ENCODE peak calls at places on chromosome 5, in eight cellular contexts. S is tibial nerve, Q is foreskin fibroblast, J is HL-60, Y is Caco-2, A is fibroblast of the aortic adventitia, T is astrocyte of the spinal cord, V is colonic mucosa. E is an unnamed sample.

GRCh38 chr5:53008751-53009150 is 19.6 kb downstream of the ITGA2 start:
- DNase-seq in S (no peak), Q (peak), J (no peak), Y (no peak), A (no peak), T (peak), V (no peak), E (no peak)

GRCh38 chr5:96219580-96220281 is 213.3 kb downstream of the PCSK1 start:
- DNase-seq in S (no peak), Q (peak), J (no peak), Y (no peak), A (peak), T (peak), V (no peak), E (peak)

GRCh38 chr5:180548563-180548962 is 42.7 kb downstream of the SCGB3A1 start:
- DNase-seq in S (no peak), Q (no peak), J (no peak), Y (no peak), A (no peak), T (no peak), V (no peak), E (no peak)

GRCh38 chr5:16178745-16179372 is 732 bp downstream of the MARCHF11 start:
- DNase-seq in S (peak), Q (peak), J (peak), Y (peak), A (peak), T (peak), V (peak), E (peak)

GRCh38 chr5:91382530-91383026 is 539 bp downstream of the ARRDC3 start:
- DNase-seq in S (no peak), Q (peak), J (peak), Y (no peak), A (peak), T (peak), V (peak), E (no peak)

GRCh38 chr5:177524941-177525655 is 8.3 kb upstream of the DDX41 start:
- DNase-seq in S (no peak), Q (no peak), J (no peak), Y (peak), A (no peak), T (no peak), V (no peak), E (no peak)

GRCh38 chr5:142506756-142507155 is 179.1 kb downstream of the FGF1 start:
- DNase-seq in S (no peak), Q (peak), J (no peak), Y (no peak), A (peak), T (no peak), V (no peak), E (no peak)

GRCh38 chr5:55633574-55634203 is 78.4 kb downstream of the SLC38A9 start:
- DNase-seq in S (no peak), Q (peak), J (no peak), Y (no peak), A (peak), T (peak), V (peak), E (no peak)

GRCh38 chr5:102554728-102555127 is 55.9 kb upstream of the SLCO6A1 start:
- DNase-seq in S (no peak), Q (no peak), J (no peak), Y (no peak), A (no peak), T (peak), V (no peak), E (no peak)

GRCh38 chr5:14250094-14250777 is 107.1 kb downstream of the TRIO start:
- DNase-seq in S (peak), Q (peak), J (peak), Y (peak), A (peak), T (peak), V (peak), E (peak)

GRCh38 chr5:116778015-116778414 is 203.4 kb upstream of the SEMA6A start:
- DNase-seq in S (no peak), Q (no peak), J (no peak), Y (no peak), A (no peak), T (peak), V (no peak), E (no peak)

GRCh38 chr5:133807348-133807747 is 161.1 kb downstream of the C5orf15 start:
- DNase-seq in S (no peak), Q (no peak), J (no peak), Y (no peak), A (no peak), T (no peak), V (no peak), E (no peak)

GRCh38 chr5:73290242-73290641 is 117.2 kb downstream of the TMEM174 start:
- DNase-seq in S (no peak), Q (no peak), J (no peak), Y (no peak), A (no peak), T (no peak), V (no peak), E (no peak)

GRCh38 chr5:177349762-177350161 is 1.7 kb downstream of the LMAN2 start:
- DNase-seq in S (no peak), Q (no peak), J (no peak), Y (no peak), A (no peak), T (no peak), V (no peak), E (no peak)

GRCh38 chr5:90386099-90386710 is 23.4 kb downstream of the CETN3 start:
- DNase-seq in S (no peak), Q (peak), J (no peak), Y (no peak), A (peak), T (peak), V (no peak), E (no peak)

GRCh38 chr5:140336388-140336787 is 10.0 kb downstream of the HBEGF start:
- DNase-seq in S (no peak), Q (peak), J (no peak), Y (no peak), A (no peak), T (no peak), V (no peak), E (no peak)

GRCh38 chr5:104299998-104300706 is 737.6 kb upstream of the NUDT12 start:
- DNase-seq in S (no peak), Q (no peak), J (no peak), Y (no peak), A (no peak), T (no peak), V (no peak), E (no peak)

GRCh38 chr5:81924467-81924866 is 47.4 kb upstream of the ATG10 start:
- DNase-seq in S (no peak), Q (no peak), J (no peak), Y (no peak), A (no peak), T (no peak), V (no peak), E (no peak)

GRCh38 chr5:79962580-79963222 is 28.4 kb downstream of the MTX3 start:
- DNase-seq in S (no peak), Q (peak), J (no peak), Y (no peak), A (no peak), T (peak), V (no peak), E (no peak)

GRCh38 chr5:92749943-92750342 is 831.1 kb downstream of the NR2F1-AS1 start:
- DNase-seq in S (no peak), Q (peak), J (no peak), Y (peak), A (peak), T (peak), V (no peak), E (no peak)

GRCh38 chr5:175823731-175824525 is 47.5 kb upstream of the CPLX2 start:
- DNase-seq in S (no peak), Q (no peak), J (no peak), Y (no peak), A (no peak), T (no peak), V (no peak), E (no peak)

GRCh38 chr5:149731617-149732400 is 1.7 kb downstream of the PPARGC1B start:
- DNase-seq in S (peak), Q (peak), J (peak), Y (peak), A (peak), T (peak), V (peak), E (peak)

GRCh38 chr5:122499617-122500016 is 187.6 kb downstream of the SNCAIP start:
- DNase-seq in S (no peak), Q (no peak), J (no peak), Y (no peak), A (peak), T (no peak), V (no peak), E (no peak)

GRCh38 chr5:122501087-122501435 is 189.0 kb downstream of the SNCAIP start:
- DNase-seq in S (no peak), Q (peak), J (no peak), Y (no peak), A (peak), T (no peak), V (no peak), E (no peak)

GRCh38 chr5:122493776-122494518 is 181.9 kb downstream of the SNCAIP start:
- DNase-seq in S (no peak), Q (no peak), J (no peak), Y (no peak), A (no peak), T (no peak), V (no peak), E (no peak)

GRCh38 chr5:122500245-122501086 is 188.4 kb downstream of the SNCAIP start:
- DNase-seq in S (no peak), Q (peak), J (no peak), Y (peak), A (peak), T (peak), V (no peak), E (peak)

DNA sequence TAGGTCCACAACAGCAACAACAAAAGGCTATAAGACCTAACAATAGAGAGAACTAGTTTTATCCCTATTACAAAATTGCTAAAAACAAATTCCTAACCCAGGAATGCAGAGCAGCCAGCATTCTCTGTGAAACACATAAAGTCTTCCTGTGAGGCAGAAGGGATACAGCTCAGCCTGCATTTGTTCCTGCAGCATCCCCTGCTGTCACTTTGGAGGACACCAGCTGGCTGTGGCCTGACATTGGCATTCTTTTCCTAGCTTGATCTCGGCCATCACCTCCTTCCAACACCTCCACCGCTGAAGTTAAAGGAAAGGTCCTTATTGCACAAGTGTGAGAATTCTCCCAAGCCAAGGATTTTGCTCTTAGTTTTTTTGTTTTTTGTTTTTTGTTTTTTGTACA is 186.1 kb downstream of the SNCAIP start:
- DNase-seq in S (no peak), Q (peak), J (no peak), Y (peak), A (no peak), T (no peak), V (no peak), E (no peak)
- TF ChIP-seq CTCF in S (no peak), Q (peak), J (no peak), Y (peak), A (peak), T (peak), V (no peak), E (peak)

GRCh38 chr5:161847896-161848510 is at the start of gene GABRA1:
- DNase-seq in S (no peak), Q (no peak), J (no peak), Y (no peak), A (no peak), T (no peak), V (no peak), E (no peak)
- H3K4me3 ChIP-seq in S (no peak), Q (no peak), J (no peak), Y (no peak), A (no peak), T (peak), V (no peak), E (no peak)

DNA sequence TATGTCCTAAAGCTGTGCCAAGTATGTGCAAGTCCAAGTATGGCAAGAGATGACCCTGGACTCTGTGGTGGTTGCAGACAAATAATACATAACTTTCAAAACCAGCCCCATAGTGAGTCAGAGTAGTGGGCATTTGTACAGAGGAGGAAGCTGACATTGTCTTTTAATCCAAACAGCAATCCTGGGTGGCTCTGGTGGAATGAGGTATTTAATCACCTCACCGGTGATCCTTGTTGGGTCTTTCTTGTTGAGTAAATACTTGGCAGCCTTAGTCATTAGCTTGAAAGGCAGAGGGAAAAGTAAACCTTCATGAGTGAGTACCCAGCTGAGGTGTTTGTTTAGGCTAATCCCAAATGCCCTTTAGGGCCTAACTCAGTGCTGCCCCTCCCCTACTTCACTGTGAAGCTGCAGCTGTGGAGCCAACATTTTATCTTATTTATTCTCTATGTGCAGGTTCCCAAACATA is 148.7 kb upstream of the SLC12A2 start:
- DNase-seq in S (no peak), Q (peak), J (no peak), Y (peak), A (peak), T (peak), V (no peak), E (no peak)
- TF ChIP-seq CTCF in S (no peak), Q (no peak), J (no peak), Y (peak), A (no peak), T (no peak), V (no peak), E (no peak)

DNA sequence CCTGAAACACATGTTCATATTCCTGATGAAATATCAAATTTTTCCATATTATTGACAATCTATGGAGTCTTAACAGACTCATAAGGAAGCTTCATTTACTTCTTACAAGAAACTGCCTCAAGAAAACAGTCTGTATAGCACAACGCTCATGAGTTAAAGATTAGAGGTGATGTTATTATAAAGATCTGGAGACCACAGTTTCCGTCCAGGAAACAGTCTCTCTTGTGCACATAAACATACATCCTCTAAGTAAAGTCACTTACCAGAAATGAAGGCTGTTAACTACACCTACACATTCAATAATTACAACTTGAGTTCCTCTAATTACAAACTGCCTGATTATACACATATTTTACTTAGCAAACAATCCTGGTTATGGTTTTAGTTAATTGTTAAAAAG is 86.8 kb downstream of the RAPGEF6 start:
- DNase-seq in S (no peak), Q (no peak), J (no peak), Y (no peak), A (no peak), T (peak), V (no peak), E (no peak)
- H3K4me3 ChIP-seq in S (no peak), Q (no peak), J (no peak), Y (no peak), A (no peak), T (no peak), V (no peak), E (no peak)

GRCh38 chr5:135691116-135691515 is 112.3 kb upstream of the CXCL14 start:
- DNase-seq in S (no peak), Q (no peak), J (no peak), Y (no peak), A (no peak), T (no peak), V (no peak), E (no peak)
- TF ChIP-seq CTCF in S (no peak), Q (no peak), J (no peak), Y (no peak), A (no peak), T (no peak), V (no peak), E (no peak)

GRCh38 chr5:112709416-112709815 is 28.3 kb upstream of the APC start:
- DNase-seq in S (no peak), Q (no peak), J (no peak), Y (no peak), A (peak), T (no peak), V (no peak), E (no peak)
- H3K4me3 ChIP-seq in S (no peak), Q (no peak), J (no peak), Y (no peak), A (no peak), T (no peak), V (no peak), E (peak)

GRCh38 chr5:78157001-78157400 is 137.5 kb downstream of the AP3B1 start:
- DNase-seq in S (no peak), Q (no peak), J (no peak), Y (no peak), A (no peak), T (no peak), V (no peak), E (no peak)

GRCh38 chr5:78162253-78162862 is 132.1 kb downstream of the AP3B1 start:
- DNase-seq in S (no peak), Q (peak), J (peak), Y (no peak), A (peak), T (peak), V (no peak), E (no peak)
- TF ChIP-seq CTCF in S (no peak), Q (peak), J (no peak), Y (peak), A (peak), T (peak), V (no peak), E (peak)

E was measured in HFF-Myc.